ENCODE peak calls at places on chromosomes 13 and 19, in seven cellular contexts. H, B, O, N, G, V and F are unnamed samples.

GRCh38 chr13:52703482-52703881 is 36.1 kb downstream of the CNMD start:
- DNase-seq in H (no peak), G (no peak), V (no peak), B (no peak), N (no peak), O (no peak), F (no peak)

GRCh38 chr13:112887151-112887550 is 81.9 kb upstream of the MCF2L start:
- DNase-seq in B (no peak), G (no peak), V (no peak), N (no peak), H (no peak), O (peak; percentile 29), F (no peak)

GRCh38 chr13:102317593-102317992 is 84.3 kb downstream of the FGF14 start:
- DNase-seq in N (peak; percentile 26), H (no peak), B (peak; percentile 80), O (peak; percentile 59), V (peak; percentile 46), G (peak; percentile 42), F (no peak)

GRCh38 chr13:44906758-44907157 is 82.5 kb downstream of the NUFIP1 start:
- DNase-seq in N (peak; percentile 69), G (no peak), V (no peak), B (peak; percentile 81), H (no peak), O (no peak), F (no peak)

GRCh38 chr13:97749174-97749573 is 204.3 kb upstream of the IPO5 start:
- DNase-seq in B (peak; percentile 47), G (no peak), N (no peak), V (no peak), H (peak; percentile 85), O (no peak), F (peak; percentile 91)

GRCh38 chr19:40274585-40275544 is 10.3 kb downstream of the AKT2 start:
- DNase-seq in H (no peak), B (no peak), G (no peak), V (no peak), O (no peak), N (no peak), F (no peak)

GRCh38 chr19:892243-892996 is 567 bp downstream of the MED16 start:
- DNase-seq in O (peak; percentile 82), B (no peak), N (no peak), G (no peak), H (no peak), V (no peak), F (no peak)

GRCh38 chr13:40348096-40348679 is 318.3 kb downstream of the FOXO1 start:
- DNase-seq in H (no peak), O (no peak), G (no peak), V (no peak), B (no peak), N (no peak), F (no peak)

GRCh38 chr19:48568345-48568886 is 16.4 kb downstream of the SULT2B1 start:
- DNase-seq in G (peak; percentile 68), O (peak; percentile 78), B (peak; percentile 91), H (peak; percentile 85), N (peak; percentile 87), V (peak; percentile 82), F (peak; percentile 86)

GRCh38 chr13:38348890-38349289 is 761 bp upstream of the UFM1 start:
- DNase-seq in O (no peak), H (peak; percentile 78), N (no peak), G (no peak), V (no peak), B (no peak), F (peak; percentile 72)

GRCh38 chr19:45403781-45404556 is 900 bp downstream of the PPP1R13L start:
- DNase-seq in B (peak; percentile 35), V (peak; percentile 60), H (peak; percentile 67), O (peak; percentile 82), N (peak; percentile 73), G (no peak), F (peak; percentile 79)

GRCh38 chr13:106376411-106377112 is 158.9 kb downstream of the EFNB2 start:
- DNase-seq in G (no peak), B (peak; percentile 91), H (peak; percentile 98), O (no peak), N (peak; percentile 61), V (no peak), F (peak; percentile 95)

GRCh38 chr13:38417727-38418126 is 68.1 kb downstream of the UFM1 start:
- DNase-seq in O (no peak), B (peak; percentile 24), N (no peak), G (peak; percentile 24), V (no peak), H (peak; percentile 52), F (peak; percentile 71)

GRCh38 chr13:102367836-102368235 is 34.0 kb downstream of the FGF14 start:
- DNase-seq in B (no peak), O (no peak), G (no peak), V (no peak), H (no peak), N (no peak), F (no peak)

GRCh38 chr13:27174766-27175455 is 3.3 kb upstream of the USP12 start:
- DNase-seq in V (no peak), G (no peak), H (no peak), O (no peak), N (no peak), B (peak; percentile 15), F (peak; percentile 22)

GRCh38 chr19:53019684-53020083 is 6.0 kb downstream of the ERVV-1 start:
- DNase-seq in B (peak; percentile 3), O (no peak), G (no peak), V (no peak), N (no peak), H (no peak), F (peak; percentile 38)

GRCh38 chr13:50208826-50209335 is 193.6 kb downstream of the KCNRG start:
- DNase-seq in G (peak; percentile 22), O (peak; percentile 51), B (peak; percentile 92), H (peak; percentile 33), V (peak; percentile 20), N (peak; percentile 32), F (peak; percentile 45)

GRCh38 chr13:107157272-107157671 is 589.3 kb upstream of the ARGLU1 start:
- DNase-seq in O (no peak), V (no peak), H (no peak), G (no peak), B (no peak), N (no peak), F (no peak)

GRCh38 chr13:111187879-111188643 is 73.0 kb downstream of the ARHGEF7 start:
- DNase-seq in B (peak; percentile 47), H (peak; percentile 74), N (no peak), V (no peak), O (no peak), G (no peak), F (peak; percentile 88)

GRCh38 chr19:51837145-51837544 is 42.2 kb downstream of the FPR3 start:
- DNase-seq in V (no peak), H (no peak), B (no peak), G (no peak), N (no peak), O (no peak), F (no peak)

GRCh38 chr13:25225970-25226369 is 53.9 kb upstream of the AMER2 start:
- DNase-seq in H (no peak), V (no peak), G (no peak), B (no peak), O (no peak), N (no peak), F (no peak)

GRCh38 chr13:47610687-47611086 is 390.4 kb downstream of the SUCLA2 start:
- DNase-seq in N (no peak), B (no peak), G (no peak), O (no peak), H (no peak), V (no peak), F (no peak)

DNA sequence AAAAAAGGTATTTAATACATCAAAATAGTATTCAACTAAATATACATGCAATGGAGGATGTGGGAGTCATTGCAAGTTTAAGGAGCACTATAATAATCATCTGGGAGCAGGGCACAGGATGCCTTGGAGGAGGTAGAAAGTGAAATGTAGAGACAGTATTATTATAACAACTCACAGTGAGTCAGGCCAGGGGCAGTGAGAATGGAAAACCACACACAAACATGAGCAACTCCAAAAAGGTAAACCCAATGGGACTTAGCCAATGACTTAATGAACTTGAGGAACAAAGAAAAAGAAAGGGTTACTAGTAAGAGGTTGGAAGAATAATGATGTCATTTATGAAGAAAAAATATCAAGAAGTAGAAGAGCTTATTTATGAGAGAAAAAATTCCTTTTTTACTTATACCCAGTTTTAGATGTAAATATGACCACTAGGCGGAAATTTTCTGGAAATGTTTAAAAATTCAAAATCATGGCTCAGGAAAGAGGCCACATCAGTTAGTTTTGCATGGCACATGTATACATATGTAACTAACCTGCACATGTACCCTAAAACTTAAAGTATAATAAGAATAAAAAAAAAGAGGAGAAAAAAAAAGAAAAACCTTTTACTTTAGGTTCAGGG is 389.3 kb downstream of the SUCLA2 start:
- DNase-seq in G (no peak), B (no peak), V (no peak), N (no peak), O (no peak), H (no peak), F (peak; percentile 2)
- TF ChIP-seq CTCF in G (no peak), B (no peak), V (no peak), N (no peak), O (no peak), H (no peak), F (no peak)

DNA sequence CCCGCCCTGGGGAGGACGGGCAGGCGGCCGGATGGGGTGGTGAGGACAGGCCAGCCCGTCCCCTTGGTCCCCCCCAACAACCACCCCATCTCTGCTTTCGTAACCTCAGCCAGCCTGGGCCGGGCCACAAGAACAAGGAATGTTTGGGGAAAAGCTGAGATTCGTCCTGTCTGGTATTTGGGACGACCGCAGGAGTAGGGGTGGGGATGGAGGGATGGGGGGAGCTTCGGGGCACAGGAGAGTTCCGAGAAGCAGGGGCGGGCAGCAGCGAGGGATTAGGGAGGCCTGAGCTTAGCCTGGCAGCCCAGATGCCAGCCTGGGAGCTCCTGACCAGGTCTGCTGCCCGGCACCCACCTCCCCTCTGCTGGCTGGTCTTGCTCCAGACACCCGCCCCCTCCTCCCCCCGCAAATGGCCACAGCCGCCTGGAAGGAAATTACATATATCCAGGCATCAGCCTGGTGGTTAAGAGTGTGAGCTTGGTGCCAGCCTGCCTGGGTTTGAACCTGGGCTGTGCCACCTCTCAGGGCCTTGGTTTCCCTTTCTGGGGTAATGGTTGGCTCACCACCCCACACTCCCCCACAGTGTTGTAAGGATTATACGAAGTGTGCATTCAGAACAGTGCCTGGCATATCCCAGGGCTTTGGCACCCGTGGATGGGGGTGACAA is at the start of gene PODNL1:
- DNase-seq in O (no peak), H (peak; percentile 12), V (no peak), G (peak; percentile 58), N (no peak), B (peak; percentile 89), F (peak; percentile 43)
- H3K4me3 ChIP-seq in O (no peak within 1 kb of the TSS), H (peak within 1 kb of the TSS; percentile 1), V (no peak within 1 kb of the TSS), G (peak within 1 kb of the TSS; percentile 15), N (no peak within 1 kb of the TSS), B (no peak within 1 kb of the TSS), F (no peak within 1 kb of the TSS)

GRCh38 chr19:5340637-5341447 is at the start of gene PTPRS:
- DNase-seq in N (peak; percentile 77), G (peak; percentile 38), B (peak; percentile 90), V (peak; percentile 30), O (peak; percentile 70), H (peak; percentile 18), F (peak; percentile 54)
- TF ChIP-seq CTCF in N (no peak), G (no peak), B (no peak), V (no peak), O (no peak), H (no peak), F (no peak)

DNA sequence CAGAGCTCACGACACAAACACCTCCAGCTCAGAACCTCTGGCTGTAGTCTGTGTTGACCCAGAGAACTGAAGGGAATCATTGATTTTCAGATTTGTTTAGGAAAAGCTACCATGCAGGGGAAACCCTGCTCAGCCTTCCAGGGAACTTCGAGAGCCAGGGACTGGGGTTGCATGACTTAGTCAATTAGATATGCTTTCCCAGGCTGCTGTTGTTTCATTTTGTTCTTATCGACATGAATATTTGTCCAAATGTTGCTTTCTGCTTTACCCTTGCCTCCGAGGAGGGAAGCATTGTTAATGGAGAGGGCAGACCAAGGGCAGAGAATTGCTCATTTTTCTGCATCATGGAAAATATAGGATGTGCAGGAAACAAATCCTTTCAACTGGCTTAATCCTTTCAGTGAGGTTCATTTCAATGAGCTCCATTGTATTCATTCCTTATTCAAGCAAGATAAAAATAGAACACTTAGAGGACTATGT is 82.5 kb downstream of the KLF5 start:
- DNase-seq in B (peak; percentile 42), G (no peak), N (peak; percentile 29), H (no peak), O (no peak), V (no peak), F (no peak)
- H3K4me3 ChIP-seq in B (no peak overlapping the region), G (no peak overlapping the region), N (no peak overlapping the region), H (no peak overlapping the region), O (no peak overlapping the region), V (no peak overlapping the region), F (no peak overlapping the region)